ENCODE peak calls at places on chromosomes 3 and 15, in seven cellular contexts. U is psoas muscle, I is ovary, S is neural progenitor cell, Z is brain microvascular endothelial cell, R is stomach, M is fibroblast of lung. A is an unnamed sample.

GRCh38 chr15:51132384-51133139 is 37.9 kb upstream of the TNFAIP8L3 start:
- DNase-seq in U (peak; percentile 46), I (peak; percentile 82), S (peak; percentile 61), Z (peak; percentile 96), R (no peak), M (peak; percentile 97), A (peak; percentile 63)

GRCh38 chr3:73228425-73228824 is 167.0 kb downstream of the EBLN2 start:
- DNase-seq in U (no peak), I (no peak), S (no peak), Z (no peak), R (no peak), M (peak; percentile 68), A (peak; percentile 31)

GRCh38 chr3:106029941-106030619 is 161.3 kb upstream of the CBLB start:
- DNase-seq in U (no peak), I (no peak), S (no peak), Z (no peak), R (no peak), M (peak; percentile 26), A (no peak)

GRCh38 chr3:42880183-42880582 is 4.5 kb upstream of the CYP8B1 start:
- DNase-seq in U (no peak), I (peak; percentile 18), S (no peak), Z (no peak), R (no peak), M (no peak), A (no peak)

GRCh38 chr3:174822320-174822719 is 36.8 kb upstream of the NAALADL2 start:
- DNase-seq in U (no peak), I (no peak), S (no peak), Z (no peak), R (no peak), M (peak; percentile 3), A (no peak)

GRCh38 chr3:7410782-7411181 is 549.9 kb downstream of the GRM7 start:
- DNase-seq in U (no peak), I (no peak), S (no peak), Z (no peak), R (no peak), M (no peak), A (no peak)

GRCh38 chr15:99312228-99312627 is 60.9 kb downstream of the LRRC28 start:
- DNase-seq in U (no peak), I (no peak), S (no peak), Z (no peak), R (no peak), M (no peak), A (no peak)

GRCh38 chr3:38722760-38723568 is 73.5 kb upstream of the SCN5A start:
- DNase-seq in U (no peak), I (no peak), S (no peak), Z (peak; percentile 20), R (no peak), M (peak; percentile 55), A (no peak)

GRCh38 chr3:188682316-188682715 is 489.5 kb upstream of the TPRG1 start:
- DNase-seq in U (no peak), I (no peak), S (no peak), Z (no peak), R (no peak), M (no peak), A (no peak)

GRCh38 chr3:113639683-113640082 is 56.8 kb downstream of the USF3 start:
- DNase-seq in U (no peak), I (no peak), S (no peak), Z (no peak), R (no peak), M (no peak), A (no peak)

GRCh38 chr15:51499379-51499976 is 123.1 kb downstream of the DMXL2 start:
- DNase-seq in U (no peak), I (no peak), S (peak; percentile 49), Z (peak; percentile 35), R (no peak), M (peak; percentile 39), A (peak; percentile 52)

GRCh38 chr3:38116471-38117162 is 20.3 kb downstream of the ACAA1 start:
- DNase-seq in U (no peak), I (no peak), S (no peak), Z (no peak), R (no peak), M (peak; percentile 2), A (no peak)

GRCh38 chr3:158808697-158809096 is 6.8 kb downstream of the MFSD1 start:
- DNase-seq in U (no peak), I (no peak), S (no peak), Z (peak; percentile 78), R (no peak), M (peak; percentile 93), A (peak; percentile 30)

GRCh38 chr15:41018534-41018933 is 65.3 kb downstream of the CHAC1 start:
- DNase-seq in U (no peak), I (no peak), S (peak; percentile 16), Z (no peak), R (peak; percentile 40), M (peak; percentile 48), A (peak; percentile 15)

GRCh38 chr3:183038221-183038620 is 57.9 kb upstream of the DCUN1D1 start:
- DNase-seq in U (no peak), I (no peak), S (no peak), Z (no peak), R (no peak), M (peak; percentile 31), A (no peak)

GRCh38 chr3:50168388-50168787 is 13.3 kb downstream of the SEMA3F start:
- DNase-seq in U (no peak), I (no peak), S (peak; percentile 72), Z (no peak), R (peak; percentile 61), M (no peak), A (no peak)

GRCh38 chr3:129940086-129940485 is 34.4 kb upstream of the TRH start:
- DNase-seq in U (no peak), I (no peak), S (no peak), Z (no peak), R (no peak), M (no peak), A (no peak)

GRCh38 chr15:67319968-67320367 is 65.4 kb downstream of the IQCH start:
- DNase-seq in U (no peak), I (no peak), S (no peak), Z (no peak), R (no peak), M (no peak), A (no peak)

GRCh38 chr3:119497824-119498187 is 541 bp upstream of the TIMMDC1 start:
- DNase-seq in U (no peak), I (no peak), S (peak; percentile 25), Z (no peak), R (peak; percentile 35), M (peak; percentile 38), A (peak; percentile 25)

GRCh38 chr3:107953707-107954106 is 137.1 kb downstream of the CD47 start:
- DNase-seq in U (no peak), I (no peak), S (no peak), Z (no peak), R (no peak), M (no peak), A (no peak)

GRCh38 chr3:23859012-23859743 is 53.4 kb downstream of the UBE2E1 start:
- DNase-seq in U (no peak), I (peak; percentile 27), S (no peak), Z (no peak), R (no peak), M (no peak), A (peak; percentile 17)
- H3K27ac ChIP-seq in U (peak overlapping the region; percentile 89), I (peak overlapping the region; percentile 16), S (no peak overlapping the region), Z (no peak overlapping the region), R (no peak overlapping the region), M (no peak overlapping the region), A (no peak overlapping the region)

GRCh38 chr15:80588801-80589200 is 106.3 kb upstream of the ABHD17C start:
- DNase-seq in U (no peak), I (no peak), S (no peak), Z (peak; percentile 93), R (peak; percentile 35), M (peak; percentile 93), A (peak; percentile 85)
- TF ChIP-seq CTCF in U (no peak), I (no peak), S (no peak), Z (no peak), R (no peak), M (no peak), A (no peak)

DNA sequence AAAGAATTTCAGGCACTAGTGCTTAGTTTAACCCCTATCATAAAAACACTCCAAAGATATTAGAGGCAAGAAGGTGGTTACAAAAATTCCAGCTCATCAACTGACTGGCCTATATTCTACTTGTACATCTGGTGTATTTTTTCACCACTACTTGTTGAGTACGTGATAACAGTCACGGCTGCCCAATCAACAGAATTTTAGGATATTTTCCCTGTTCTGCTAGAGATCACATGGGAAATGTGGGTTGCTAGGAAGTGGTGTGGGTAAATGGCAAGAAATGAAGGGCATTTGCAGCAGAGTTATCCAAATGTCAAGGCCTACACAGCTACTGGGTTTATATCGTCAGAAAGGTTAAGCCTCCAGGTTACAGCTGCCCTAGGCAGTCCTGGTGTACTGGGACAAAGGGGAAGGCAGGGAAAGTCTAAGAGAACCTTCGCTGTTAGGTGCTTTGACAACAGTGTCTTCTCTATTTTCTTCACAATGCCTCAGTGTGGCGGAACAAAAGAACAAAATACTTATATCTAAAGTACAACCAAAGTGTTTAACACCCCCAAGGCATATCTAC is 81.9 kb downstream of the FMN1 start:
- DNase-seq in U (no peak), I (no peak), S (no peak), Z (no peak), R (no peak), M (no peak), A (no peak)
- H3K27ac ChIP-seq in U (no peak overlapping the region), I (no peak overlapping the region), S (no peak overlapping the region), Z (peak overlapping the region; percentile 97), R (no peak overlapping the region), M (peak overlapping the region; percentile 31), A (no peak overlapping the region)

GRCh38 chr15:92100751-92101150 is 247.2 kb downstream of the SLCO3A1 start:
- DNase-seq in U (no peak), I (no peak), S (no peak), Z (no peak), R (no peak), M (no peak), A (no peak)

GRCh38 chr15:92105611-92106010 is 252.1 kb downstream of the SLCO3A1 start:
- DNase-seq in U (no peak), I (no peak), S (no peak), Z (no peak), R (no peak), M (no peak), A (no peak)

GRCh38 chr15:92101706-92102434 is 248.4 kb downstream of the SLCO3A1 start:
- DNase-seq in U (no peak), I (no peak), S (no peak), Z (no peak), R (no peak), M (no peak), A (no peak)

GRCh38 chr15:92106691-92107090 is 253.2 kb downstream of the SLCO3A1 start:
- DNase-seq in U (no peak), I (no peak), S (no peak), Z (no peak), R (no peak), M (no peak), A (no peak)

DNA sequence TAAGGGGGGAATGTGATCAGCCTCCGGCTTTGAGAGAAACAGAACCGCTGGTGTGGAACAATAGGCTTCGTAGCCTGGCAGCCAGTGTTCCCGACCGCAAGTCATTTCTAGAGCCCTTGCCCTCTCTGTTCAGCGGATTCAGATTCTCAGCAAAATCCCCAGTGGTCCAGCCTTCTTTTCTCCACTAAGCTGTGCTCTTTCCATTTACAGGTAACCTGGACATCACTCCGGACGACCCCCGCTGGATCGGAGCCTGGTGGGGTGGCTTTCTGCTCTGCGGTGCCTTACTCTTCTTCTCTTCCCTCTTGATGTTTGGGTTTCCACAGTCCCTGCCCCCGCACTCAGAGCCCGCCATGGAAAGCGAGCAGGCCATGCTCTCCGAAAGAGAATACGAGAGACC is 250.6 kb downstream of the SLCO3A1 start:
- DNase-seq in U (no peak), I (no peak), S (peak; percentile 33), Z (no peak), R (no peak), M (no peak), A (no peak)
- TF ChIP-seq CTCF in U (no peak), I (no peak), S (no peak), Z (no peak), R (no peak), M (no peak), A (no peak)

GRCh38 chr3:52237006-52237658 is 1.8 kb downstream of the TWF2 start:
- DNase-seq in U (no peak), I (no peak), S (no peak), Z (no peak), R (no peak), M (no peak), A (no peak)
- H3K27ac ChIP-seq in U (peak overlapping the region; percentile 94), I (peak overlapping the region; percentile 91), S (no peak overlapping the region), Z (peak overlapping the region; percentile 72), R (peak overlapping the region; percentile 93), M (peak overlapping the region; percentile 67), A (peak overlapping the region; percentile 95)

A was measured in RWPE1.